ENCODE peak calls at places on chromosomes 7 and 10, in five cellular contexts. I is endothelial cell, Z is fibroblast of villous mesenchyme, H is lower lobe of right lung, O is HepG2. G is an unnamed sample.

GRCh38 chr7:2527505-2528464 is 8.2 kb downstream of the LFNG start:
- DNase-seq in I (no peak), Z (peak; percentile 70), H (peak; percentile 74), O (peak; percentile 84), G (no peak)

GRCh38 chr7:20651960-20652544 is 36.6 kb downstream of the ABCB5 start:
- DNase-seq in I (no peak), Z (peak; percentile 13), H (no peak), O (no peak), G (no peak)

GRCh38 chr10:79397575-79398303 is 47.7 kb downstream of the ZCCHC24 start:
- DNase-seq in I (no peak), Z (peak; percentile 79), H (no peak), O (no peak), G (no peak)

GRCh38 chr10:110568055-110568735 is 700 bp downstream of the SMC3 start:
- DNase-seq in I (peak; percentile 35), Z (peak; percentile 30), H (peak; percentile 64), O (peak; percentile 21), G (no peak)

GRCh38 chr10:553233-553632 is 136.2 kb downstream of the DIP2C start:
- DNase-seq in I (no peak), Z (no peak), H (no peak), O (no peak), G (no peak)

GRCh38 chr7:70805360-70805759 is 326.6 kb upstream of the GALNT17 start:
- DNase-seq in I (no peak), Z (no peak), H (no peak), O (no peak), G (no peak)

GRCh38 chr10:123142701-123143161 is 5.2 kb upstream of the HMX2 start:
- DNase-seq in I (no peak), Z (no peak), H (peak; percentile 39), O (no peak), G (no peak)

GRCh38 chr7:47480576-47481538 is 101.1 kb downstream of the TNS3 start:
- DNase-seq in I (no peak), Z (no peak), H (no peak), O (no peak), G (no peak)

GRCh38 chr10:5553400-5554170 is 28.8 kb downstream of the CALML3 start:
- DNase-seq in I (no peak), Z (no peak), H (peak; percentile 30), O (no peak), G (no peak)

GRCh38 chr7:156474241-156474743 is 166.3 kb upstream of the RNF32 start:
- DNase-seq in I (no peak), Z (peak; percentile 47), H (no peak), O (peak; percentile 91), G (peak; percentile 8)

GRCh38 chr7:72317335-72317734 is 94.8 kb downstream of the CALN1 start:
- DNase-seq in I (no peak), Z (no peak), H (no peak), O (no peak), G (no peak)

GRCh38 chr7:24284699-24285506 is 913 bp downstream of the NPY start:
- DNase-seq in I (peak; percentile 43), Z (no peak), H (no peak), O (no peak), G (no peak)
- TF ChIP-seq CTCF in I (no peak), Z (no peak), H (no peak), O (no peak), G (no peak)

GRCh38 chr10:103104721-103105120 is 88.4 kb downstream of the NT5C2 start:
- DNase-seq in I (no peak), Z (no peak), H (no peak), O (no peak), G (no peak)
- TF ChIP-seq CTCF in I (no peak), Z (no peak), H (no peak), O (no peak), G (no peak)

GRCh38 chr7:135197343-135197742 is 14.0 kb downstream of the WDR91 start:
- DNase-seq in I (no peak), Z (no peak), H (no peak), O (no peak), G (no peak)
- TF ChIP-seq CTCF in I (no peak), Z (no peak), H (no peak), O (no peak), G (no peak)

DNA sequence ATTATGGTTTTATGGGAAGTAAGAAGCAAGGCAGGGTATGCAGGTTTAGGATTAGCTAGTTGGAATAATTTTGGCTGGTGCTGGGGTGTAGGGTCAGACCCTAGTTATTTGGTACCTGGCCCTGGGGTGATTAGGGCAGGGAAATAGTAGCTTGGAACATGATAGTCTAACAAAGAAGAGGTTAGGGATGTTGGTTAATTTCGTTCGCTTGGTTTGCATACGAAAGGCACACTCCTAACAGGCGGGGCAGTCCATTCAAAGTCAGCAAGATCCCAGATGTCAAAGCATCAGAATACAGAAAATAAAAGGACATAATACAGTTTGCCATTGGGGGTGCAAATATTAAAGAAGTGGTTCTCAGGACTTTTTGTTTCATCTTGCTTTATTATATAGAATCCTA is 55.7 kb upstream of the ITPRID1 start:
- DNase-seq in I (no peak), Z (no peak), H (no peak), O (no peak), G (no peak)
- TF ChIP-seq CTCF in I (no peak), Z (no peak), H (no peak), O (no peak), G (no peak)